ENCODE peak calls at places on chromosome 14, in five cellular contexts. Z, Q, F, W and B are unnamed samples.
A peak's percentile ranks its signal among the peaks of the same experiment; 100 is the strongest.

GRCh38 chr14:100717371-100717770 is 9.3 kb upstream of the DLK1 start:
- DNase-seq in F (no peak), Q (no peak), Z (no peak), W (no peak), B (no peak)

GRCh38 chr14:99213101-99213500 is 58.9 kb downstream of the BCL11B start:
- DNase-seq in W (no peak), Q (no peak), Z (no peak), F (no peak), B (no peak)

GRCh38 chr14:61585598-61586538 is 109.4 kb upstream of the HIF1A start:
- DNase-seq in Q (peak; percentile 55), F (peak; percentile 72), W (peak; percentile 58), Z (no peak), B (peak; percentile 37)

GRCh38 chr14:38286481-38286880 is 30.6 kb upstream of the CLEC14A start:
- DNase-seq in W (no peak), Z (no peak), Q (no peak), F (no peak), B (no peak)

GRCh38 chr14:58131386-58131785 is 20.6 kb downstream of the ARMH4 start:
- DNase-seq in Q (no peak), W (no peak), Z (no peak), F (no peak), B (no peak)

GRCh38 chr14:44339256-44339655 is 167.8 kb downstream of the FSCB start:
- DNase-seq in W (no peak), Z (no peak), Q (no peak), F (no peak), B (no peak)

GRCh38 chr14:60482743-60483142 is 3.1 kb downstream of the C14orf39 start:
- DNase-seq in W (no peak), F (no peak), Q (no peak), Z (no peak), B (no peak)

GRCh38 chr14:89351958-89352404 is 65.1 kb downstream of the FOXN3 start:
- DNase-seq in W (no peak), Z (no peak), Q (peak; percentile 67), F (no peak), B (no peak)

GRCh38 chr14:24701031-24701430 is 67.0 kb upstream of the GZMB start:
- DNase-seq in Q (no peak), W (no peak), Z (no peak), F (no peak), B (no peak)

GRCh38 chr14:57209561-57209960 is 59.1 kb downstream of the EXOC5 start:
- DNase-seq in Z (no peak), Q (peak; percentile 1), W (no peak), F (no peak), B (no peak)

GRCh38 chr14:95286649-95287048 is 33.1 kb downstream of the CLMN start:
- DNase-seq in F (no peak), Q (no peak), Z (no peak), W (peak; percentile 38), B (no peak)

GRCh38 chr14:28407931-28408330 is 358.7 kb upstream of the FOXG1 start:
- DNase-seq in F (no peak), W (no peak), Q (peak; percentile 9), Z (no peak), B (no peak)

GRCh38 chr14:60648934-60649814 is at the start of gene SIX1:
- DNase-seq in F (peak; percentile 84), Q (peak; percentile 99), Z (peak; percentile 59), W (peak; percentile 48), B (peak; percentile 62)

GRCh38 chr14:21108791-21109190 is 7.9 kb downstream of the TMEM253 start:
- DNase-seq in Q (no peak), W (no peak), F (no peak), Z (no peak), B (no peak)

GRCh38 chr14:105880616-105881015 is 354.2 kb downstream of the TMEM121 start:
- DNase-seq in Q (peak; percentile 59), F (no peak), W (no peak), Z (peak; percentile 37), B (no peak)

GRCh38 chr14:71554323-71554722 is 377.9 kb upstream of the RGS6 start:
- DNase-seq in Z (no peak), Q (no peak), F (no peak), W (no peak), B (no peak)

GRCh38 chr14:51293149-51293925 is 53.3 kb downstream of the TMX1 start:
- DNase-seq in Q (no peak), W (no peak), Z (no peak), F (no peak), B (no peak)

GRCh38 chr14:42149609-42150261 is 543.1 kb downstream of the LRFN5 start:
- DNase-seq in Q (no peak), W (no peak), Z (no peak), F (no peak), B (no peak)

GRCh38 chr14:55749201-55749812 is 169.3 kb downstream of the KTN1 start:
- DNase-seq in Q (no peak), W (no peak), F (no peak), Z (no peak), B (no peak)

GRCh38 chr14:57747036-57747435 is 118.9 kb downstream of the SLC35F4 start:
- DNase-seq in Q (no peak), Z (no peak), W (peak; percentile 30), F (no peak), B (peak; percentile 55)

GRCh38 chr14:26427059-26427458 is 170.8 kb downstream of the NOVA1 start:
- DNase-seq in Z (no peak), F (no peak), Q (no peak), W (no peak), B (no peak)

GRCh38 chr14:81970307-81970706 is 436.7 kb upstream of the SEL1L start:
- DNase-seq in Z (no peak), Q (no peak), W (no peak), F (no peak), B (no peak)

GRCh38 chr14:35355981-35356839 is 48.3 kb downstream of the NFKBIA start:
- DNase-seq in F (peak; percentile 86), Z (peak; percentile 82), Q (no peak), W (peak; percentile 90), B (peak; percentile 62)

GRCh38 chr14:96051642-96052540 is 12.7 kb downstream of the C14orf132 start:
- DNase-seq in W (no peak), Q (no peak), Z (no peak), F (no peak), B (no peak)

GRCh38 chr14:21408152-21408551 is 24.3 kb upstream of the SUPT16H start:
- DNase-seq in Z (no peak), Q (peak; percentile 81), F (no peak), W (no peak), B (no peak)

GRCh38 chr14:19918553-19919264 is 1.7 kb upstream of the OR4K5 start:
- DNase-seq in W (no peak), F (no peak), Q (no peak), Z (no peak), B (no peak)

GRCh38 chr14:100438678-100439592 is 115.8 kb downstream of the SLC25A47 start:
- DNase-seq in Q (peak; percentile 97), W (peak; percentile 87), F (peak; percentile 84), Z (peak; percentile 85), B (peak; percentile 54)

GRCh38 chr14:28754209-28754985 is 12.2 kb upstream of the FOXG1 start:
- DNase-seq in F (peak; percentile 64), W (no peak), Q (no peak), Z (no peak), B (no peak)

GRCh38 chr14:94059998-94060397 is 21.0 kb downstream of the DDX24 start:
- DNase-seq in F (no peak), Q (no peak), W (no peak), Z (no peak), B (no peak)

GRCh38 chr14:24329736-24330135 is 5.1 kb downstream of the ADCY4 start:
- DNase-seq in F (no peak), Z (no peak), W (peak; percentile 69), Q (no peak), B (peak; percentile 62)

GRCh38 chr14:65745396-65746190 is 333.1 kb downstream of the FUT8 start:
- DNase-seq in Z (no peak), F (no peak), W (no peak), Q (no peak), B (no peak)

DNA sequence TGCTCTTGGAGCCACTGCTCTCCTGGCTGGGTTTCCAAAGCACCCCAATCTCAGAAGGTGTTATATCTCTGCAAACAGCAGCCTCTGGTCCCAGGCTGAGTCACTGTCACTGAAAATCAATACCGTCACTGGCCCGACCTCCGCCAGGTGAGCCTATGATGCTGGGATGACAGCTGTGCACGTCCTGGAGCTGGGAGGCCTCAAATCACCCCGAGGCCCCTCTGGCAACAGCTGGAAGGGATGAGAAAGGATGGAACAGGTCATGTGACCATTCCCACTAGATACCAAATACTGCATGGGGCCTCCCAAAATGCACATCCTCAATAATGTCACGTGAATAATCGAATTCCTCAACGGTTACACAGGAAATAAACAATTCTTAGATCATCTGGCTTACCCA is 190.8 kb downstream of the TTC7B start:
- DNase-seq in Z (no peak), Q (no peak), F (no peak), W (no peak), B (no peak)
- H3K27ac ChIP-seq in Z (peak overlapping the region; percentile 47), Q (no peak overlapping the region), F (peak overlapping the region; percentile 23), W (no peak overlapping the region), B (no peak overlapping the region)

DNA sequence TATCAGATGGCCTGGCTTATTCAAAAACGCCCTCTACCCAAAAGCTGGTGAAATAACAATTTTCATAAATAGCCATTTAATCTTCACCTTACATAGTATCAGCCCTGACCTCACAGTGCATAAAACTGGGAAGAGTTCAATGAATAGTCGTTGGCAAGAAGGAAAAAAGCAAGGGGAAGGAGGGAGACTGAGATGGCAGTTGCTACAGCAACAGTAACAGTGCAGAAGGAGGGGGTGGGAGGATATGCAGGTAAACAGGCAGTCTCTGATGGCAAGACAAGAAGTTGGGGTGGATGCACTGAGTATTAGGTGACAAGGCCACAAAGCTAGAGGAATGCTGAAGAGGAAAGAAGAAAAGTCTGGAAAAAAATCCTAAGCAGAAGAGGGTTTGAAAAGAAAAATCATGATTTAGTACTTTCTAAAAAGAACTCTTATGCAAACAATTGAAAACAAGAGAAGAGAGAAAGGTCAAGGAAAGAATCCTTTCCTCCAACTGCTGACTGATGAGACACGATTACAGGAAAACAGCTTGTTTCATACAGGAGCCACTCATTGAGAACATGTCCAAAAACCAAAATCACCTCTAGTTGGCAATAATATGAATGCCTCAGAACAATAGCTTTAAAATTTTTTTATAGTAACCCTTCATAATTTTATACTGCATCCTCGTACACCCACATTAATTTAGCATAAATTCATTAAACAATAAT is 56.0 kb downstream of the DCAF5 start:
- DNase-seq in Q (no peak), Z (no peak), W (no peak), F (no peak), B (no peak)
- H3K27ac ChIP-seq in Q (peak overlapping the region; percentile 74), Z (peak overlapping the region; percentile 16), W (peak overlapping the region; percentile 27), F (no peak overlapping the region), B (peak overlapping the region; percentile 33)

GRCh38 chr14:102848830-102849521 is 71.7 kb downstream of the TRAF3 start:
- DNase-seq in Z (no peak), Q (peak; percentile 65), F (no peak), W (peak; percentile 65), B (no peak)
- H3K27ac ChIP-seq in Z (peak overlapping the region; percentile 86), Q (no peak overlapping the region), F (peak overlapping the region; percentile 73), W (peak overlapping the region; percentile 90), B (no peak overlapping the region)

GRCh38 chr14:92676031-92676430 is 72.4 kb downstream of the LGMN start:
- DNase-seq in W (peak; percentile 29), F (no peak), Z (no peak), Q (peak; percentile 37), B (no peak)

GRCh38 chr14:92676448-92677086 is 71.9 kb downstream of the LGMN start:
- DNase-seq in F (no peak), Z (no peak), W (no peak), Q (no peak), B (no peak)

GRCh38 chr14:92678766-92679165 is 69.7 kb downstream of the LGMN start:
- DNase-seq in Q (peak; percentile 62), F (no peak), Z (no peak), W (no peak), B (no peak)

GRCh38 chr14:92677955-92678354 is 70.5 kb downstream of the LGMN start:
- DNase-seq in F (no peak), W (no peak), Q (no peak), Z (no peak), B (no peak)

GRCh38 chr14:92677087-92677668 is 71.2 kb downstream of the LGMN start:
- DNase-seq in Z (no peak), Q (no peak), F (no peak), W (no peak), B (no peak)
- H3K27ac ChIP-seq in Z (no peak overlapping the region), Q (no peak overlapping the region), F (no peak overlapping the region), W (no peak overlapping the region), B (no peak overlapping the region)